ENCODE peak calls at places on chromosomes 16 and 17, in seven cellular contexts. One of them, this sample, is unnamed.

GRCh38 chr16:50925758-50926357 is 184.0 kb downstream of the CYLD start:
- DNase-seq in transverse colon: no peak
- DNase-seq in gastrocnemius medialis: no peak
- DNase-seq in IMR-90: no peak
- DNase-seq in body of pancreas: peak
- DNase-seq in ovary: no peak
- DNase-seq in endothelial cell of umbilical vein: no peak
- DNase-seq in this sample: no peak

GRCh38 chr17:81593105-81593871 is 41.1 kb upstream of the FAAP100 start:
- DNase-seq in transverse colon: no peak
- DNase-seq in gastrocnemius medialis: no peak
- DNase-seq in IMR-90: no peak
- DNase-seq in body of pancreas: no peak
- DNase-seq in ovary: no peak
- DNase-seq in endothelial cell of umbilical vein: no peak
- DNase-seq in this sample: no peak

GRCh38 chr17:53627511-53627910 is 195.2 kb upstream of the KIF2B start:
- DNase-seq in transverse colon: no peak
- DNase-seq in gastrocnemius medialis: no peak
- DNase-seq in IMR-90: peak
- DNase-seq in body of pancreas: no peak
- DNase-seq in ovary: no peak
- DNase-seq in endothelial cell of umbilical vein: no peak
- DNase-seq in this sample: no peak

GRCh38 chr17:47363171-47363570 is 39.4 kb downstream of the EFCAB13 start:
- DNase-seq in transverse colon: no peak
- DNase-seq in gastrocnemius medialis: no peak
- DNase-seq in IMR-90: no peak
- DNase-seq in body of pancreas: no peak
- DNase-seq in ovary: no peak
- DNase-seq in endothelial cell of umbilical vein: no peak
- DNase-seq in this sample: no peak

GRCh38 chr17:47823519-47823918 is 1.9 kb upstream of the OSBPL7 start:
- DNase-seq in transverse colon: no peak
- DNase-seq in gastrocnemius medialis: no peak
- DNase-seq in IMR-90: no peak
- DNase-seq in body of pancreas: no peak
- DNase-seq in ovary: no peak
- DNase-seq in endothelial cell of umbilical vein: no peak
- DNase-seq in this sample: no peak

GRCh38 chr17:80705988-80706387 is 161.3 kb downstream of the RPTOR start:
- DNase-seq in transverse colon: no peak
- DNase-seq in gastrocnemius medialis: no peak
- DNase-seq in IMR-90: no peak
- DNase-seq in body of pancreas: no peak
- DNase-seq in ovary: no peak
- DNase-seq in endothelial cell of umbilical vein: no peak
- DNase-seq in this sample: no peak

GRCh38 chr17:57011482-57012015 is 33.6 kb downstream of the SCPEP1 start:
- DNase-seq in transverse colon: no peak
- DNase-seq in gastrocnemius medialis: no peak
- DNase-seq in IMR-90: no peak
- DNase-seq in body of pancreas: no peak
- DNase-seq in ovary: no peak
- DNase-seq in endothelial cell of umbilical vein: no peak
- DNase-seq in this sample: no peak

GRCh38 chr17:10875984-10876555 is 38.2 kb upstream of the PIRT start:
- DNase-seq in transverse colon: peak
- DNase-seq in gastrocnemius medialis: no peak
- DNase-seq in IMR-90: peak
- DNase-seq in body of pancreas: peak
- DNase-seq in ovary: peak
- DNase-seq in endothelial cell of umbilical vein: peak
- DNase-seq in this sample: peak

GRCh38 chr17:56594528-56595418 is 1.3 kb downstream of the NOG start:
- DNase-seq in transverse colon: no peak
- DNase-seq in gastrocnemius medialis: peak
- DNase-seq in IMR-90: peak
- DNase-seq in body of pancreas: no peak
- DNase-seq in ovary: peak
- DNase-seq in endothelial cell of umbilical vein: peak
- DNase-seq in this sample: no peak

GRCh38 chr16:84048306-84048705 is 5.7 kb upstream of the SLC38A8 start:
- DNase-seq in transverse colon: no peak
- DNase-seq in gastrocnemius medialis: no peak
- DNase-seq in IMR-90: no peak
- DNase-seq in body of pancreas: peak
- DNase-seq in ovary: peak
- DNase-seq in endothelial cell of umbilical vein: no peak
- DNase-seq in this sample: no peak

GRCh38 chr17:4947411-4948165 is 742 bp downstream of the PFN1 start:
- DNase-seq in transverse colon: peak
- DNase-seq in gastrocnemius medialis: peak
- DNase-seq in IMR-90: peak
- DNase-seq in body of pancreas: peak
- DNase-seq in ovary: peak
- DNase-seq in endothelial cell of umbilical vein: peak
- DNase-seq in this sample: peak

GRCh38 chr16:19006446-19007315 is 22.9 kb downstream of the TMC7 start:
- DNase-seq in transverse colon: no peak
- DNase-seq in gastrocnemius medialis: no peak
- DNase-seq in IMR-90: no peak
- DNase-seq in body of pancreas: no peak
- DNase-seq in ovary: no peak
- DNase-seq in endothelial cell of umbilical vein: no peak
- DNase-seq in this sample: no peak

GRCh38 chr16:56742030-56742984 is 12.4 kb downstream of the NUP93 start:
- DNase-seq in transverse colon: no peak
- DNase-seq in gastrocnemius medialis: no peak
- DNase-seq in IMR-90: peak
- DNase-seq in body of pancreas: no peak
- DNase-seq in ovary: no peak
- DNase-seq in endothelial cell of umbilical vein: peak
- DNase-seq in this sample: no peak

GRCh38 chr17:38458521-38458920 is 30.3 kb downstream of the ARHGAP23 start:
- DNase-seq in transverse colon: no peak
- DNase-seq in gastrocnemius medialis: no peak
- DNase-seq in IMR-90: no peak
- DNase-seq in body of pancreas: no peak
- DNase-seq in ovary: no peak
- DNase-seq in endothelial cell of umbilical vein: no peak
- DNase-seq in this sample: no peak

GRCh38 chr17:19370493-19370960 is 7.8 kb upstream of the MAPK7 start:
- DNase-seq in transverse colon: no peak
- DNase-seq in gastrocnemius medialis: no peak
- DNase-seq in IMR-90: no peak
- DNase-seq in body of pancreas: peak
- DNase-seq in ovary: no peak
- DNase-seq in endothelial cell of umbilical vein: no peak
- DNase-seq in this sample: no peak

GRCh38 chr17:57284984-57285646 is 28.8 kb downstream of the MSI2 start:
- DNase-seq in transverse colon: peak
- DNase-seq in gastrocnemius medialis: no peak
- DNase-seq in IMR-90: no peak
- DNase-seq in body of pancreas: no peak
- DNase-seq in ovary: peak
- DNase-seq in endothelial cell of umbilical vein: no peak
- DNase-seq in this sample: no peak

GRCh38 chr17:73706428-73706827 is 62.2 kb upstream of the SDK2 start:
- DNase-seq in transverse colon: no peak
- DNase-seq in gastrocnemius medialis: no peak
- DNase-seq in IMR-90: no peak
- DNase-seq in body of pancreas: no peak
- DNase-seq in ovary: no peak
- DNase-seq in endothelial cell of umbilical vein: no peak
- DNase-seq in this sample: no peak

GRCh38 chr17:6306820-6307219 is 128.1 kb downstream of the AIPL1 start:
- DNase-seq in transverse colon: no peak
- DNase-seq in gastrocnemius medialis: no peak
- DNase-seq in IMR-90: no peak
- DNase-seq in body of pancreas: no peak
- DNase-seq in ovary: no peak
- DNase-seq in endothelial cell of umbilical vein: no peak
- DNase-seq in this sample: no peak

GRCh38 chr17:79374807-79375206 is 236.0 kb downstream of the RBFOX3 start:
- DNase-seq in transverse colon: no peak
- DNase-seq in gastrocnemius medialis: no peak
- DNase-seq in IMR-90: no peak
- DNase-seq in body of pancreas: no peak
- DNase-seq in ovary: no peak
- DNase-seq in endothelial cell of umbilical vein: no peak
- DNase-seq in this sample: no peak

GRCh38 chr17:39141915-39142664 is 9.3 kb downstream of the PLXDC1 start:
- DNase-seq in transverse colon: no peak
- DNase-seq in gastrocnemius medialis: no peak
- DNase-seq in IMR-90: no peak
- DNase-seq in body of pancreas: no peak
- DNase-seq in ovary: peak
- DNase-seq in endothelial cell of umbilical vein: no peak
- DNase-seq in this sample: no peak

GRCh38 chr17:9522074-9522473 is 53.5 kb downstream of the STX8 start:
- DNase-seq in transverse colon: no peak
- DNase-seq in gastrocnemius medialis: no peak
- DNase-seq in IMR-90: peak
- DNase-seq in body of pancreas: no peak
- DNase-seq in ovary: no peak
- DNase-seq in endothelial cell of umbilical vein: peak
- DNase-seq in this sample: peak

GRCh38 chr16:89257757-89258465 is 40.4 kb downstream of the ZNF778 start:
- DNase-seq in transverse colon: no peak
- DNase-seq in gastrocnemius medialis: no peak
- DNase-seq in IMR-90: no peak
- DNase-seq in body of pancreas: no peak
- DNase-seq in ovary: no peak
- DNase-seq in endothelial cell of umbilical vein: no peak
- DNase-seq in this sample: no peak

GRCh38 chr17:79749156-79749815 is 18.5 kb downstream of the ENPP7 start:
- DNase-seq in transverse colon: no peak
- DNase-seq in gastrocnemius medialis: no peak
- DNase-seq in IMR-90: peak
- DNase-seq in body of pancreas: no peak
- DNase-seq in ovary: no peak
- DNase-seq in endothelial cell of umbilical vein: no peak
- DNase-seq in this sample: no peak

GRCh38 chr17:65393514-65393913 is 167.9 kb downstream of the AXIN2 start:
- DNase-seq in transverse colon: no peak
- DNase-seq in gastrocnemius medialis: no peak
- DNase-seq in IMR-90: no peak
- DNase-seq in body of pancreas: no peak
- DNase-seq in ovary: no peak
- DNase-seq in endothelial cell of umbilical vein: no peak
- DNase-seq in this sample: no peak

GRCh38 chr17:4708436-4708835 is 2.0 kb upstream of the ARRB2 start:
- DNase-seq in transverse colon: no peak
- DNase-seq in gastrocnemius medialis: no peak
- DNase-seq in IMR-90: no peak
- DNase-seq in body of pancreas: no peak
- DNase-seq in ovary: no peak
- DNase-seq in endothelial cell of umbilical vein: no peak
- DNase-seq in this sample: no peak

GRCh38 chr17:7915611-7916382 is at the start of gene RNF227:
- DNase-seq in transverse colon: peak
- DNase-seq in gastrocnemius medialis: peak
- DNase-seq in IMR-90: peak
- DNase-seq in body of pancreas: peak
- DNase-seq in ovary: peak
- DNase-seq in endothelial cell of umbilical vein: peak
- DNase-seq in this sample: peak
- TF ChIP-seq POLR2A in transverse colon: peak
- TF ChIP-seq POLR2A in gastrocnemius medialis: peak
- TF ChIP-seq POLR2A in IMR-90: peak
- TF ChIP-seq POLR2A in body of pancreas: no peak
- TF ChIP-seq POLR2A in ovary: peak
- TF ChIP-seq POLR2A in endothelial cell of umbilical vein: no peak
- TF ChIP-seq POLR2A in this sample: no peak

GRCh38 chr16:75494696-75495601 is at the start of gene CHST6:
- DNase-seq in transverse colon: peak
- DNase-seq in gastrocnemius medialis: no peak
- DNase-seq in IMR-90: no peak
- DNase-seq in body of pancreas: peak
- DNase-seq in ovary: no peak
- DNase-seq in endothelial cell of umbilical vein: peak
- DNase-seq in this sample: no peak
- H3K4me3 ChIP-seq in transverse colon: peak
- H3K4me3 ChIP-seq in gastrocnemius medialis: peak
- H3K4me3 ChIP-seq in IMR-90: no peak
- H3K4me3 ChIP-seq in body of pancreas: no peak
- H3K4me3 ChIP-seq in ovary: peak
- H3K4me3 ChIP-seq in endothelial cell of umbilical vein: peak
- H3K4me3 ChIP-seq in this sample: no peak

DNA sequence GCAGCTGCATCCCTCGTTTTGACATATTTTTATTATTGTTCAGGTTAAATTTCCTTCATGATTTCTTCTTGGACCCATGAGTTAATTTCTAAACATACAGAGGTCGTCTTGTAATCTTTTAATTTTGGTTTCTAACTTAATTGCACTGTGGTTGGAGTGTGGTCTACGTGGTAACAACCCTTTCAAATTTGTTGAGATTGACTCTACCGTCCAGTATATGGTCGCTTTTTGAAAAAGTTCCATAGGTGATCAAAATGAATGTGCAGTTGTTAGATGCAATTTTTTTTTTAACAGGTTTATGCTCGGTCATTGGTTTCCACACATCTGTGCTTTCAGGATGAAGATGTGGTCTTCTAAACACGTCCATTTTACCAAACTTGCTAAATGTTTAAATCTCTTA is 11.0 kb upstream of the SLC6A4 start:
- DNase-seq in transverse colon: no peak
- DNase-seq in gastrocnemius medialis: no peak
- DNase-seq in IMR-90: no peak
- DNase-seq in body of pancreas: no peak
- DNase-seq in ovary: no peak
- DNase-seq in endothelial cell of umbilical vein: no peak
- DNase-seq in this sample: no peak
- TF ChIP-seq POLR2A in transverse colon: no peak
- TF ChIP-seq POLR2A in gastrocnemius medialis: no peak
- TF ChIP-seq POLR2A in IMR-90: no peak
- TF ChIP-seq POLR2A in body of pancreas: no peak
- TF ChIP-seq POLR2A in ovary: no peak
- TF ChIP-seq POLR2A in endothelial cell of umbilical vein: no peak
- TF ChIP-seq POLR2A in this sample: no peak

DNA sequence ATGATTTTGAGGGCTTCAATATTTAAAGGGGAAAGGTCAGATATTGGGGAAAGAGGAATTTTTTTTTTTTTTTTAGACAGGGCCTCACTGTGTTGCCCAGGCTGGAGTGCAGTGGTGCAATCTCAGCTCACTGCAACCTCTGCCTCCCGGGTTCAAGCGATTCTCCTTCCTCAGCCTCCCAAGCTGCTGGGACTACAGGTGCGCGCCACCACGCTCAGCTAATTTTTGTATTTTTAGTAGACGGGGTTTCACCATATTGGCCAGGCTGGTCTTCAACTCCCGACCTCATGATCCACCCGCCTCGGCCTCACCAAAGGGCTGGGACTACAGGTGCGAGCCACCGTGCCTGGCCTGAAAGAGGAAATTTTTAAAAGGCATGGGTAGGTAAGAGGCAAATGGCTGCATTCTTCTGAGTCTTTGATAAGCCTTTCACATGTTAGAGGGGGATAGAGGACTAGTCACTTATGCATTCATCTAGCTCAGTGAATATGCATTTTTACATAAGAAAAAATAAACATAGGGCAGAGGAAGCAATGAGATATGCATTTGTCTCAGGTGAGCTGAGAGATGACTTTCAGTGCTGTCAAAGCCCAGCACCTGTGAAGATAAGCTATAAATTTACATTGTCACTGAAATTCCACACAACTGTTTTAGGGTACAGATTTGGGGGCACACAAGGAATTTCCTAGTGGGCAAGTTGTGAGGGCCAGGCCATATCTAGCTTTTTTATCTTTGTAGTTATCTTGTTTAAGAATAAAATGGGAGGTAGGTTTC is 1.1 kb upstream of the FCSK start:
- DNase-seq in transverse colon: no peak
- DNase-seq in gastrocnemius medialis: no peak
- DNase-seq in IMR-90: no peak
- DNase-seq in body of pancreas: no peak
- DNase-seq in ovary: no peak
- DNase-seq in endothelial cell of umbilical vein: no peak
- DNase-seq in this sample: no peak
- H3K4me3 ChIP-seq in transverse colon: peak
- H3K4me3 ChIP-seq in gastrocnemius medialis: peak
- H3K4me3 ChIP-seq in IMR-90: peak
- H3K4me3 ChIP-seq in body of pancreas: no peak
- H3K4me3 ChIP-seq in ovary: peak
- H3K4me3 ChIP-seq in endothelial cell of umbilical vein: peak
- H3K4me3 ChIP-seq in this sample: no peak

This sample was measured in lower leg skin.